ENCODE peak calls at places on chromosomes 1 and 21, in ten cellular contexts. Y is RWPE1, T is KBM-7, Q is T-helper 2 cell, U is T-cell, S is neuronal stem cell, E is globus pallidus, K is GM19239, A is GM20000, H is cardiac muscle cell. O is an unnamed sample.

GRCh38 chr1:220918285-220918951 is 39.2 kb downstream of the HLX start:
- DNase-seq in Y (no peak), T (no peak), Q (no peak), U (no peak), S (no peak), E (no peak), K (no peak), A (no peak), H (no peak), O (no peak)

GRCh38 chr1:9443913-9444445 is 95.3 kb upstream of the SLC25A33 start:
- DNase-seq in Y (peak), T (no peak), Q (no peak), U (no peak), S (no peak), E (no peak), K (no peak), A (no peak), H (peak), O (peak)

GRCh38 chr1:161119379-161120061 is 1.6 kb downstream of the NIT1 start:
- DNase-seq in Y (peak), T (peak), Q (peak), U (peak), S (no peak), E (no peak), K (no peak), A (peak), H (peak), O (peak)

GRCh38 chr21:31630062-31630711 is 29.3 kb upstream of the SOD1 start:
- DNase-seq in Y (peak), T (no peak), Q (no peak), U (no peak), S (no peak), E (no peak), K (no peak), A (no peak), H (no peak), O (peak)

GRCh38 chr1:194117582-194117981 is 931.2 kb upstream of the B3GALT2 start:
- DNase-seq in Y (no peak), T (no peak), Q (no peak), U (no peak), S (no peak), E (no peak), K (no peak), A (no peak), H (no peak), O (no peak)

GRCh38 chr1:84174051-84174556 is 30.0 kb downstream of the PRKACB start:
- DNase-seq in Y (peak), T (no peak), Q (no peak), U (no peak), S (peak), E (no peak), K (no peak), A (no peak), H (no peak), O (peak)

GRCh38 chr1:83839566-83840173 is 159.3 kb downstream of the TTLL7 start:
- DNase-seq in Y (no peak), T (no peak), Q (no peak), U (no peak), S (no peak), E (no peak), K (no peak), A (no peak), H (no peak), O (no peak)

GRCh38 chr1:155134858-155135415 is 715 bp upstream of the SLC50A1 start:
- DNase-seq in Y (peak), T (peak), Q (peak), U (no peak), S (peak), E (peak), K (no peak), A (peak), H (peak), O (peak)

GRCh38 chr1:185894806-185895205 is 160.6 kb downstream of the HMCN1 start:
- DNase-seq in Y (no peak), T (no peak), Q (no peak), U (no peak), S (no peak), E (no peak), K (no peak), A (no peak), H (no peak), O (peak)

GRCh38 chr1:28412731-28413130 is 43.2 kb downstream of the PHACTR4 start:
- DNase-seq in Y (no peak), T (no peak), Q (no peak), U (no peak), S (no peak), E (no peak), K (no peak), A (no peak), H (no peak), O (peak)

GRCh38 chr1:89682630-89683029 is 49.7 kb downstream of the LRRC8C start:
- DNase-seq in Y (no peak), T (no peak), Q (no peak), U (no peak), S (no peak), E (no peak), K (no peak), A (no peak), H (no peak), O (no peak)

GRCh38 chr1:53439337-53440207 is 19.6 kb upstream of the DMRTB1 start:
- DNase-seq in Y (no peak), T (no peak), Q (no peak), U (no peak), S (no peak), E (no peak), K (no peak), A (no peak), H (no peak), O (no peak)

GRCh38 chr1:11518791-11519628 is 40.1 kb downstream of the DISP3 start:
- DNase-seq in Y (no peak), T (no peak), Q (no peak), U (no peak), S (no peak), E (no peak), K (no peak), A (no peak), H (no peak), O (no peak)

GRCh38 chr1:197441990-197442389 is 173.9 kb downstream of the CRB1 start:
- DNase-seq in Y (no peak), T (no peak), Q (no peak), U (no peak), S (no peak), E (no peak), K (no peak), A (no peak), H (peak), O (no peak)

GRCh38 chr1:151574575-151575529 is 34.7 kb downstream of the TUFT1 start:
- DNase-seq in Y (peak), T (no peak), Q (peak), U (no peak), S (no peak), E (no peak), K (no peak), A (no peak), H (no peak), O (no peak)

GRCh38 chr1:167484726-167485125 is 33.6 kb downstream of the CD247 start:
- DNase-seq in Y (no peak), T (no peak), Q (no peak), U (no peak), S (no peak), E (no peak), K (no peak), A (no peak), H (no peak), O (no peak)

GRCh38 chr1:163072658-163073057 is 3.5 kb downstream of the RGS4 start:
- DNase-seq in Y (peak), T (no peak), Q (no peak), U (no peak), S (no peak), E (no peak), K (no peak), A (no peak), H (no peak), O (peak)

GRCh38 chr1:243903023-243903422 is 53.0 kb upstream of the AKT3 start:
- DNase-seq in Y (no peak), T (no peak), Q (no peak), U (no peak), S (no peak), E (peak), K (no peak), A (no peak), H (no peak), O (no peak)

GRCh38 chr1:160416369-160416768 is 16.0 kb downstream of the VANGL2 start:
- DNase-seq in Y (peak), T (peak), Q (no peak), U (no peak), S (no peak), E (no peak), K (no peak), A (no peak), H (peak), O (peak)

GRCh38 chr1:9249534-9250335 is 15.2 kb downstream of the H6PD start:
- DNase-seq in Y (no peak), T (peak), Q (peak), U (no peak), S (peak), E (no peak), K (peak), A (peak), H (no peak), O (peak)

GRCh38 chr1:33634143-33634542 is 161.7 kb downstream of the ZSCAN20 start:
- DNase-seq in Y (no peak), T (no peak), Q (no peak), U (no peak), S (no peak), E (no peak), K (no peak), A (no peak), H (no peak), O (no peak)

GRCh38 chr1:40980453-40981121 is 1.1 kb downstream of the CTPS1 start:
- DNase-seq in Y (peak), T (peak), Q (peak), U (peak), S (no peak), E (peak), K (peak), A (peak), H (no peak), O (peak)

GRCh38 chr1:211648336-211648735 is 27.1 kb downstream of the NEK2 start:
- DNase-seq in Y (peak), T (no peak), Q (no peak), U (no peak), S (no peak), E (no peak), K (no peak), A (no peak), H (peak), O (peak)

GRCh38 chr1:154534263-154534844 is 24.1 kb downstream of the UBE2Q1 start:
- DNase-seq in Y (peak), T (no peak), Q (peak), U (no peak), S (no peak), E (no peak), K (peak), A (peak), H (peak), O (peak)

GRCh38 chr1:23394664-23395063 is 25.0 kb upstream of the ZNF436 start:
- DNase-seq in Y (no peak), T (no peak), Q (no peak), U (no peak), S (no peak), E (no peak), K (no peak), A (no peak), H (peak), O (no peak)

GRCh38 chr1:215397106-215397505 is 170.0 kb upstream of the KCTD3 start:
- DNase-seq in Y (no peak), T (no peak), Q (no peak), U (no peak), S (no peak), E (no peak), K (no peak), A (no peak), H (no peak), O (no peak)

GRCh38 chr21:42232176-42232825 is 13.4 kb downstream of the ABCG1 start:
- DNase-seq in Y (no peak), T (no peak), Q (peak), U (no peak), S (no peak), E (no peak), K (no peak), A (no peak), H (no peak), O (no peak)

GRCh38 chr1:191969287-191969686 is 189.0 kb upstream of the RGS18 start:
- DNase-seq in Y (no peak), T (no peak), Q (no peak), U (no peak), S (no peak), E (no peak), K (no peak), A (no peak), H (no peak), O (no peak)

GRCh38 chr1:208252126-208252853 is 8.1 kb upstream of the PLXNA2 start:
- DNase-seq in Y (peak), T (peak), Q (no peak), U (no peak), S (no peak), E (no peak), K (no peak), A (no peak), H (peak), O (no peak)

GRCh38 chr1:178310685-178311105 is 186.1 kb downstream of the CLEC20A start:
- DNase-seq in Y (peak), T (peak), Q (peak), U (no peak), S (peak), E (peak), K (peak), A (peak), H (peak), O (peak)

GRCh38 chr1:59173721-59174120 is 123.2 kb upstream of the FGGY start:
- DNase-seq in Y (no peak), T (no peak), Q (no peak), U (no peak), S (no peak), E (no peak), K (no peak), A (no peak), H (no peak), O (no peak)

GRCh38 chr1:155083865-155084721 is 5.5 kb downstream of the EFNA3 start:
- DNase-seq in Y (no peak), T (peak), Q (peak), U (no peak), S (no peak), E (no peak), K (no peak), A (no peak), H (peak), O (no peak)

GRCh38 chr1:218557731-218558130 is 212.6 kb downstream of the TGFB2 start:
- DNase-seq in Y (no peak), T (no peak), Q (no peak), U (no peak), S (no peak), E (peak), K (no peak), A (no peak), H (peak), O (no peak)

GRCh38 chr1:28580706-28581530 is 11.1 kb upstream of the RAB42 start:
- DNase-seq in Y (peak), T (peak), Q (peak), U (peak), S (peak), E (peak), K (no peak), A (peak), H (peak), O (no peak)

GRCh38 chr1:225471453-225472301 is 43.8 kb upstream of the LBR start:
- DNase-seq in Y (no peak), T (no peak), Q (no peak), U (no peak), S (no peak), E (no peak), K (no peak), A (no peak), H (no peak), O (no peak)

GRCh38 chr1:210250998-210251679 is 18.5 kb downstream of the SERTAD4 start:
- DNase-seq in Y (peak), T (no peak), Q (peak), U (no peak), S (peak), E (peak), K (no peak), A (peak), H (peak), O (peak)

GRCh38 chr21:44999972-45000636 is 60.3 kb downstream of the SLX9 start:
- DNase-seq in Y (no peak), T (no peak), Q (no peak), U (no peak), S (no peak), E (no peak), K (no peak), A (no peak), H (no peak), O (no peak)

GRCh38 chr21:17903029-17903806 is 84.1 kb upstream of the C21orf91 start:
- DNase-seq in Y (peak), T (peak), Q (peak), U (no peak), S (no peak), E (peak), K (no peak), A (peak), H (peak), O (peak)

GRCh38 chr1:181763736-181764135 is 280.4 kb downstream of the CACNA1E start:
- DNase-seq in Y (peak), T (no peak), Q (no peak), U (no peak), S (no peak), E (no peak), K (no peak), A (no peak), H (no peak), O (no peak)

O was measured in kidney glomerular epithelial cell.